ENCODE peak calls at places on chromosome 2, in ten cellular contexts. D is stimulated activated effector memory CD8-positive, alpha-beta T cell treated with anti-CD3 and anti-CD28 coated beads, Interleukin-12 subunit alpha, Interleukin-12 subunit beta, amount 100 ng/mL, for 72 hours; A is T-helper 2 cell; X is ELR; I is stimulated activated CD4-positive, alpha-beta T cell treated with anti-CD3 and anti-CD28 coated beads, Interleukin-4, amount 100 ng/mL, for 1 hour; V is T-helper 22 cell; G is head of caudate nucleus; R is NCI-H345; W is A549; Q is activated T-cell treated with anti-CD3 and anti-CD28 coated beads, Interleukin-2, amount 50 U/mL, for 72 hours. Y is an unnamed sample.

GRCh38 chr2:86480105-86480504 is 38.9 kb downstream of the KDM3A start:
- DNase-seq in D (no peak), A (no peak), X (no peak), I (no peak), V (no peak), G (no peak), R (no peak), W (no peak), Q (no peak), Y (no peak)

GRCh38 chr2:29597048-29597447 is 324.3 kb downstream of the ALK start:
- DNase-seq in D (no peak), A (no peak), X (no peak), I (no peak), V (no peak), G (no peak), R (no peak), W (no peak), Q (no peak), Y (no peak)

GRCh38 chr2:144679942-144680341 is 160.0 kb upstream of the ZEB2 start:
- DNase-seq in D (no peak), A (no peak), X (no peak), I (no peak), V (no peak), G (no peak), R (peak), W (no peak), Q (no peak), Y (no peak)

GRCh38 chr2:239971115-239971514 is 54.0 kb downstream of the NDUFA10 start:
- DNase-seq in D (no peak), A (no peak), X (no peak), I (no peak), V (no peak), G (no peak), R (no peak), W (no peak), Q (no peak), Y (no peak)

GRCh38 chr2:109398616-109399015 is 215.2 kb downstream of the SEPTIN10 start:
- DNase-seq in D (no peak), A (no peak), X (no peak), I (no peak), V (no peak), G (no peak), R (no peak), W (no peak), Q (no peak), Y (no peak)

GRCh38 chr2:159713691-159714585 is 1.6 kb downstream of the MARCHF7 start:
- DNase-seq in D (no peak), A (no peak), X (peak), I (no peak), V (no peak), G (no peak), R (no peak), W (no peak), Q (no peak), Y (no peak)

GRCh38 chr2:113175101-113175628 is 1.4 kb downstream of the PSD4 start:
- DNase-seq in D (peak), A (no peak), X (no peak), I (peak), V (peak), G (no peak), R (no peak), W (no peak), Q (peak), Y (no peak)

GRCh38 chr2:100619951-100620350 is 57.2 kb downstream of the PDCL3 start:
- DNase-seq in D (no peak), A (no peak), X (no peak), I (no peak), V (no peak), G (no peak), R (no peak), W (no peak), Q (no peak), Y (no peak)

GRCh38 chr2:33011941-33012340 is 65.2 kb downstream of the LTBP1 start:
- DNase-seq in D (no peak), A (no peak), X (peak), I (no peak), V (no peak), G (no peak), R (no peak), W (no peak), Q (no peak), Y (no peak)

GRCh38 chr2:134668821-134669220 is 50.0 kb downstream of the TMEM163 start:
- DNase-seq in D (peak), A (peak), X (peak), I (peak), V (peak), G (no peak), R (no peak), W (no peak), Q (peak), Y (no peak)

Y was measured in COLO829.